ENCODE peak calls at places on chromosomes 2 and 18, in six cellular contexts. H is CD8-positive, alpha-beta T cell; K is CD4-positive, alpha-beta T cell; Q is right lobe of liver; G is right cardiac atrium; Z is astrocyte. J is an unnamed sample.

GRCh38 chr2:233698740-233699139 is 6.0 kb downstream of the UGT1A6 start:
- DNase-seq in H (no peak), Z (no peak), Q (no peak), K (no peak), G (no peak), J (no peak)

GRCh38 chr18:58140366-58141325 is 96.6 kb downstream of the NEDD4L start:
- DNase-seq in K (no peak), Q (no peak), G (no peak), Z (no peak), H (no peak), J (peak; percentile 23)

GRCh38 chr2:230046491-230046890 is 22.2 kb downstream of the SLC16A14 start:
- DNase-seq in K (no peak), G (no peak), Q (no peak), Z (no peak), H (no peak), J (no peak)

GRCh38 chr2:96527052-96527964 is 9.2 kb upstream of the ARID5A start:
- DNase-seq in Q (no peak), Z (no peak), G (no peak), H (no peak), K (peak; percentile 37), J (peak; percentile 37)

GRCh38 chr2:237289134-237289533 is 124.8 kb downstream of the COL6A3 start:
- DNase-seq in K (no peak), Q (no peak), G (no peak), Z (no peak), H (no peak), J (no peak)

GRCh38 chr2:94869131-94869530 is 2.1 kb upstream of the TEKT4 start:
- DNase-seq in G (no peak), Q (no peak), K (no peak), H (no peak), Z (no peak), J (no peak)

GRCh38 chr18:67265464-67266245 is 250.9 kb downstream of the DSEL start:
- DNase-seq in Z (peak; percentile 93), Q (no peak), H (no peak), G (no peak), K (no peak), J (no peak)

GRCh38 chr2:121015971-121016485 is 269.0 kb downstream of the TFCP2L1 start:
- DNase-seq in H (no peak), G (no peak), K (no peak), Q (no peak), Z (no peak), J (no peak)

GRCh38 chr2:165941827-165942226 is 11.7 kb downstream of the TTC21B start:
- DNase-seq in Q (no peak), G (no peak), H (no peak), K (no peak), Z (no peak), J (no peak)

GRCh38 chr2:8403871-8404270 is 278.0 kb upstream of the ID2 start:
- DNase-seq in K (no peak), G (no peak), H (no peak), Z (no peak), Q (peak; percentile 70), J (no peak)

GRCh38 chr18:76405761-76406356 is 89.2 kb downstream of the ZNF516 start:
- DNase-seq in H (no peak), G (peak; percentile 61), Q (no peak), K (peak; percentile 46), Z (no peak), J (no peak)

GRCh38 chr18:22427797-22428549 is 10.3 kb upstream of the CTAGE1 start:
- DNase-seq in G (no peak), Z (no peak), H (no peak), Q (no peak), K (no peak), J (no peak)

GRCh38 chr2:141195087-141195486 is 935.7 kb downstream of the LRP1B start:
- DNase-seq in Q (no peak), G (no peak), H (no peak), Z (peak; percentile 18), K (no peak), J (no peak)

GRCh38 chr18:23337599-23338444 is 115.3 kb upstream of the RIOK3 start:
- DNase-seq in G (no peak), Q (no peak), Z (peak; percentile 69), H (no peak), K (no peak), J (no peak)

GRCh38 chr2:71190959-71191943 is 35.7 kb downstream of the PAIP2B start:
- DNase-seq in G (no peak), Z (no peak), H (no peak), Q (no peak), K (no peak), J (no peak)

GRCh38 chr18:70490008-70490933 is 201.4 kb downstream of the SOCS6 start:
- DNase-seq in K (no peak), Q (no peak), G (peak; percentile 9), H (peak; percentile 3), Z (peak; percentile 8), J (no peak)

GRCh38 chr18:28002841-28003240 is 174.1 kb downstream of the CDH2 start:
- DNase-seq in H (no peak), Q (no peak), K (no peak), G (no peak), Z (no peak), J (no peak)

GRCh38 chr2:41828052-41828643 is 219.7 kb upstream of the PKDCC start:
- DNase-seq in Q (no peak), K (no peak), G (no peak), H (no peak), Z (no peak), J (no peak)

GRCh38 chr2:164703915-164704706 is 82.8 kb upstream of the GRB14 start:
- DNase-seq in G (no peak), Z (no peak), K (no peak), H (no peak), Q (no peak), J (no peak)

GRCh38 chr18:78979058-78979680 is 449 bp upstream of the SALL3 start:
- DNase-seq in H (no peak), K (no peak), G (no peak), Z (no peak), Q (no peak), J (no peak)

GRCh38 chr2:148875387-148876051 is 492 bp downstream of the KIF5C start:
- DNase-seq in Q (no peak), K (no peak), Z (no peak), H (no peak), G (no peak), J (no peak)

GRCh38 chr18:54127759-54128378 is 96.6 kb downstream of the MBD2 start:
- DNase-seq in G (no peak), K (no peak), Q (no peak), Z (no peak), H (no peak), J (no peak)

GRCh38 chr2:42234056-42234455 is 64.9 kb downstream of the EML4 start:
- DNase-seq in K (no peak), Z (peak; percentile 69), G (no peak), Q (no peak), H (no peak), J (no peak)

GRCh38 chr18:76803814-76804213 is 18.5 kb upstream of the ZNF236 start:
- DNase-seq in Q (no peak), K (peak; percentile 52), Z (peak; percentile 29), H (peak; percentile 64), G (peak; percentile 42), J (peak; percentile 51)

GRCh38 chr2:231709636-231709980 is 1.3 kb downstream of the PTMA start:
- DNase-seq in Q (peak; percentile 80), K (peak; percentile 28), G (peak; percentile 60), Z (no peak), H (no peak), J (no peak)

GRCh38 chr2:229748950-229749349 is 34.6 kb upstream of the DNER start:
- DNase-seq in K (no peak), Q (no peak), Z (no peak), G (no peak), H (no peak), J (no peak)

GRCh38 chr2:11661891-11662435 is 8.0 kb downstream of the NTSR2 start:
- DNase-seq in Q (no peak), Z (no peak), H (no peak), G (no peak), K (no peak), J (no peak)
- H3K27ac ChIP-seq in Q (no peak overlapping the region), Z (no peak overlapping the region), H (no peak overlapping the region), G (no peak overlapping the region), K (no peak overlapping the region), J (no peak overlapping the region)

GRCh38 chr2:110143982-110144381 is 28.4 kb upstream of the MALL start:
- DNase-seq in K (no peak), Q (no peak), G (no peak), Z (no peak), H (no peak), J (no peak)

GRCh38 chr2:110140433-110140832 is 24.8 kb upstream of the MALL start:
- DNase-seq in Q (no peak), Z (no peak), H (no peak), K (no peak), G (no peak), J (no peak)

GRCh38 chr2:110149330-110150220 is 34.0 kb upstream of the MALL start:
- DNase-seq in Q (no peak), H (no peak), Z (peak; percentile 97), G (no peak), K (no peak), J (no peak)

GRCh38 chr2:110146945-110147332 is 31.3 kb upstream of the MALL start:
- DNase-seq in Q (no peak), Z (no peak), G (no peak), H (no peak), K (no peak), J (no peak)

GRCh38 chr2:110146183-110146944 is 30.7 kb upstream of the MALL start:
- DNase-seq in Q (no peak), H (no peak), G (no peak), Z (no peak), K (no peak), J (no peak)
- H3K27ac ChIP-seq in Q (no peak overlapping the region), H (no peak overlapping the region), G (no peak overlapping the region), Z (no peak overlapping the region), K (no peak overlapping the region), J (no peak overlapping the region)

GRCh38 chr18:10131783-10132381 is 218.1 kb downstream of the VAPA start:
- DNase-seq in H (no peak), G (peak; percentile 35), Q (no peak), K (no peak), Z (no peak), J (no peak)
- H3K27ac ChIP-seq in H (no peak overlapping the region), G (no peak overlapping the region), Q (no peak overlapping the region), K (no peak overlapping the region), Z (no peak overlapping the region), J (peak overlapping the region; percentile 20)

DNA sequence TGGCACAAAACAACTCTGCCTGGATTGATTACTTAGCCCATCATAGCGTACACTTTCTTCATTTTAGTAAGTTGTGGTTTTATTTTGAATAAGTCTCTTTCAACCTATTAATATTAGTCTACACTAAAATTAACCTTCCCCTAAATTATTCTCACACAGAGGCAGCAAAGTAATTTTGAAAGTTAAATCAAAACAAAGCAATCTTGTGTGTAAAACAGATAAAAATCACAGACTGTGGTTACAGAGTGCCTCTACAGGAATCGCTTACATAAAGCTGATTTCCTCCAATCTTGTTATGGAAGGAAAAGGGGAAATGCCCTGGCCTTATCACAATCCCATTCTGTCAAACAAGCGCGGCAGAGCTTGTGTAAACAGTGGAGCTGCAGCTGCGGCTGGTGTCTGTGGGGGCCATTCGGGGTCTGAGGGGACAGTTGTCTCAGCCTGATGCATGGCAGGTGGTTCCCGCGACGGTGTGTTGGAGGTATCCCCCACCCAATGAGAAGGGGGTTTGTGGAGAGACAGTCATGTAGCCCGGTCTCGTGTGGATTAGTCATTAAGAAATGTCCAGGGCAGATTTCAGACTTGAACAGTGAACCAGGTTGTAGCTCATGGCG is 42.1 kb downstream of the BCL2L11 start:
- DNase-seq in Z (peak; percentile 48), G (no peak), K (no peak), H (no peak), Q (no peak), J (no peak)
- H3K27ac ChIP-seq in Z (no peak overlapping the region), G (no peak overlapping the region), K (no peak overlapping the region), H (no peak overlapping the region), Q (no peak overlapping the region), J (no peak overlapping the region)